ENCODE peak calls at places on chromosomes 1 and 21, in ten cellular contexts. X, I, O, N, D, Z, J, T, R and S are unnamed samples. For H3K4me1, the result is how much of the 10 kb centered on the place peaks cover.

GRCh38 chr1:70353641-70354331 is 736 bp downstream of the ANKRD13C start:
- DNase-seq in X (no peak), I (no peak), O (no peak), N (no peak), D (peak), Z (peak), J (peak), T (no peak), R (no peak), S (no peak)

GRCh38 chr1:53112861-53113260 is 29.6 kb downstream of the SLC1A7 start:
- DNase-seq in X (no peak), I (no peak), O (no peak), N (no peak), D (no peak), Z (no peak), J (no peak), T (no peak), R (no peak), S (no peak)

GRCh38 chr1:37765937-37766664 is 1.2 kb upstream of the EPHA10 start:
- DNase-seq in X (no peak), I (no peak), O (no peak), N (no peak), D (no peak), Z (no peak), J (no peak), T (peak), R (no peak), S (no peak)

GRCh38 chr21:28371713-28372112 is 621.0 kb downstream of the LTN1 start:
- DNase-seq in X (no peak), I (no peak), O (no peak), N (no peak), D (no peak), Z (no peak), J (no peak), T (no peak), R (no peak), S (no peak)

GRCh38 chr1:39501666-39502065 is 10.2 kb downstream of the BMP8A start:
- DNase-seq in X (no peak), I (no peak), O (peak), N (no peak), D (peak), Z (no peak), J (no peak), T (no peak), R (peak), S (no peak)

GRCh38 chr1:232901255-232901654 is 49.2 kb upstream of the NTPCR start:
- DNase-seq in X (no peak), I (no peak), O (no peak), N (no peak), D (no peak), Z (no peak), J (no peak), T (peak), R (no peak), S (no peak)

GRCh38 chr1:226671268-226671667 is 67.8 kb downstream of the ITPKB start:
- DNase-seq in X (no peak), I (no peak), O (no peak), N (no peak), D (no peak), Z (no peak), J (no peak), T (peak), R (no peak), S (no peak)

GRCh38 chr1:226681652-226682493 is 57.2 kb downstream of the ITPKB start:
- DNase-seq in X (no peak), I (no peak), O (no peak), N (no peak), D (no peak), Z (no peak), J (no peak), T (no peak), R (no peak), S (no peak)

GRCh38 chr1:84698718-84699117 is 8.5 kb upstream of the SSX2IP start:
- DNase-seq in X (no peak), I (no peak), O (no peak), N (no peak), D (peak), Z (no peak), J (peak), T (no peak), R (no peak), S (no peak)

GRCh38 chr1:206935491-206936067 is 10.7 kb downstream of the PIGR start:
- DNase-seq in X (no peak), I (no peak), O (no peak), N (no peak), D (no peak), Z (peak), J (peak), T (no peak), R (peak), S (no peak)

GRCh38 chr21:33682992-33683627 is 40.8 kb downstream of the ITSN1 start:
- DNase-seq in X (no peak), I (no peak), O (no peak), N (no peak), D (peak), Z (no peak), J (no peak), T (no peak), R (no peak), S (no peak)

GRCh38 chr1:30407862-30408580 is 315.4 kb downstream of the MATN1 start:
- DNase-seq in X (no peak), I (no peak), O (no peak), N (no peak), D (no peak), Z (no peak), J (no peak), T (no peak), R (peak), S (no peak)

GRCh38 chr1:106063510-106063909 is 993.0 kb upstream of the PRMT6 start:
- DNase-seq in X (no peak), I (no peak), O (no peak), N (no peak), D (no peak), Z (no peak), J (no peak), T (no peak), R (no peak), S (no peak)

GRCh38 chr1:110203021-110203661 is 7.0 kb upstream of the KCNC4 start:
- DNase-seq in X (no peak), I (peak), O (no peak), N (no peak), D (peak), Z (no peak), J (peak), T (peak), R (no peak), S (no peak)

GRCh38 chr1:208235983-208236761 is 8.0 kb downstream of the PLXNA2 start:
- DNase-seq in X (peak), I (peak), O (peak), N (peak), D (peak), Z (peak), J (peak), T (no peak), R (peak), S (peak)

GRCh38 chr1:10107985-10108663 is 75.4 kb downstream of the UBE4B start:
- DNase-seq in X (no peak), I (no peak), O (no peak), N (no peak), D (peak), Z (no peak), J (no peak), T (no peak), R (no peak), S (no peak)

DNA sequence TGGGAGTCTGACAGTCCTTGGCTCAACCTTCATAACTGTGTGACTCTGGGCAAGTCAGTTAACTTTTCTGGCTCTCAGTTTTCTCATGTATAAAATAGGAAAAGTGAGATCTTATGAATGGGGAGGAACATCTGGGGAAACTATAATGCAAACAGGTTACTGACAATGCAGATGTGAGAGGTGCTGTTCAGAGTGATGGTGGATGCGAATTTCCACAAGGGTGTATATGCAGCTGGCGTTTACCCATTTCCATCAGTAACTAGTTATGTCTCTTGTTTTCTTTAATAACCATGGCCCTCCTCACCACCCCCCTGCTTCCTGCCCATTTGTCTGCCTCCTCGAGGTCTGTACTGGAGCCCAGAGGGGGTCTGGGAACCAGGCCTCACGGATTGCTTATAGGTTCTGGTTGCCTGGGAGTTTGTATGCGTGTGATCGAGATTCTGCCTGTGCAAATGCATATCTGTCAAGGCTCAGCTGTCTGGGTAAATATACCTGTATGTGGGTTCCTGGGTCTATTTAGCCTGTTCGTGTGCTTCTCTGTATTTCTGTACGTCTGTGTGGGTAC is 44.4 kb downstream of the AHDC1 start:
- DNase-seq in X (no peak), I (no peak), O (no peak), N (no peak), D (no peak), Z (no peak), J (no peak), T (no peak), R (no peak), S (no peak)
- H3K4me1 ChIP-seq in X (under half), I (half or more), O (half or more), N (half or more), D (half or more), Z (half or more), J (half or more), T (under half), R (under half), S (half or more)

DNA sequence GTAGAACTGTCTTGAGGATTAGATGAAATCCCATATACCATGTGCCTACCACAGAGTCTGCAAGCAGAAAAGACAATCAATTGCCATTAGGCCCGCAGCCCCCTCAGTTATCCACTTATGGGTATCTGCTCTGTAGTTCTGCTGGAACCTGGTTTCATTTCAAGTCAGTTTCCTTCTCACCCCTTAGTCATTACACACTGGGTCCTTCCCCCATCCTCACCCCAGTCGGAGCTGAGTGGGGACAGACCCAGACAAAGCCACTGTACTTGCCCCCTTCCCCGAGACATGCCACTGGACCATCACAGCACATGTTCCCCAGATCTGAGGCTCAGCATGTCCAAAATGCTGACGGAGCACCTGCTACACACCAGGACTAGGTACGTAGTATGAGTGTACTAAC is 21.2 kb downstream of the PGLYRP3 start:
- DNase-seq in X (no peak), I (no peak), O (no peak), N (no peak), D (no peak), Z (no peak), J (no peak), T (no peak), R (no peak), S (no peak)
- H3K4me1 ChIP-seq in X (under half), I (under half), O (under half), N (under half), D (under half), Z (under half), J (under half), T (under half), R (under half), S (under half)

GRCh38 chr1:235014756-235015155 is 113.9 kb downstream of the TOMM20 start:
- DNase-seq in X (no peak), I (no peak), O (no peak), N (no peak), D (no peak), Z (no peak), J (no peak), T (no peak), R (no peak), S (no peak)

GRCh38 chr1:235015291-235015990 is 113.2 kb downstream of the TOMM20 start:
- DNase-seq in X (no peak), I (no peak), O (no peak), N (no peak), D (no peak), Z (no peak), J (no peak), T (no peak), R (no peak), S (no peak)

GRCh38 chr1:235011599-235012435 is 116.8 kb downstream of the TOMM20 start:
- DNase-seq in X (no peak), I (no peak), O (peak), N (peak), D (peak), Z (peak), J (peak), T (peak), R (peak), S (peak)

GRCh38 chr1:235012436-235013210 is 116.0 kb downstream of the TOMM20 start:
- DNase-seq in X (no peak), I (no peak), O (no peak), N (no peak), D (no peak), Z (no peak), J (no peak), T (no peak), R (no peak), S (no peak)

DNA sequence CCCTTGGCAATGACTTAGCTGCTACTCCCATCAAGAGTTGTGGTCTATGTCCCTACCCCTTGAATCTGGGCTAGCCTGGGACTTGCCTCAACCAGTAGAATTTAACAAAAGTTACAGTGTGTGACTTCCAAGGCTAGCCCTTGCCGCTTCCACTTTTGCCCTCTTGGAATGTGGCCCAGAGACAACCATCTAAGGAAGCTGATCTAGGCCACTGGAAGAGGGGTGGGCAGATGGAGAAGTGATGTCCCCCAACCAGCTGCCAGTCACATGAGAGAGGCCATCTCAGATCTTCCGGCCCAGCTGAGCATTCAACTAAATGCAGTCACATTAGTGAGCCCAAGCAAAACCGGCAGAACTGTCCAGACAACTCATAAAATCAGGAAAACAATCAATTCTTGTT is 115.1 kb downstream of the TOMM20 start:
- DNase-seq in X (no peak), I (peak), O (no peak), N (no peak), D (no peak), Z (no peak), J (no peak), T (no peak), R (no peak), S (peak)
- H3K4me1 ChIP-seq in X (under half), I (under half), O (under half), N (under half), D (under half), Z (under half), J (under half), T (half or more), R (under half), S (under half)

GRCh38 chr21:44965251-44966022 is 25.6 kb downstream of the SLX9 start:
- DNase-seq in X (no peak), I (no peak), O (no peak), N (no peak), D (peak), Z (peak), J (no peak), T (no peak), R (no peak), S (no peak)

GRCh38 chr21:44969066-44969649 is 29.3 kb downstream of the SLX9 start:
- DNase-seq in X (no peak), I (no peak), O (no peak), N (no peak), D (no peak), Z (peak), J (no peak), T (no peak), R (no peak), S (peak)

GRCh38 chr21:44967082-44968047 is 27.5 kb downstream of the SLX9 start:
- DNase-seq in X (no peak), I (no peak), O (no peak), N (no peak), D (no peak), Z (peak), J (no peak), T (no peak), R (no peak), S (no peak)

GRCh38 chr21:44964381-44964780 is 24.6 kb downstream of the SLX9 start:
- DNase-seq in X (no peak), I (no peak), O (no peak), N (no peak), D (no peak), Z (peak), J (no peak), T (no peak), R (no peak), S (no peak)

GRCh38 chr21:44966135-44967081 is 26.6 kb downstream of the SLX9 start:
- DNase-seq in X (peak), I (peak), O (no peak), N (peak), D (no peak), Z (peak), J (no peak), T (no peak), R (no peak), S (peak)
- H3K4me1 ChIP-seq in X (under half), I (under half), O (under half), N (half or more), D (under half), Z (half or more), J (under half), T (under half), R (under half), S (half or more)

GRCh38 chr1:117658676-117659075 is 52.8 kb downstream of the TENT5C start:
- DNase-seq in X (no peak), I (no peak), O (no peak), N (no peak), D (no peak), Z (no peak), J (no peak), T (peak), R (no peak), S (no peak)
- H3K4me1 ChIP-seq in X (under half), I (under half), O (under half), N (under half), D (under half), Z (under half), J (under half), T (half or more), R (under half), S (under half)

GRCh38 chr1:248788327-248788726 is 32.8 kb upstream of the LYPD8 start:
- DNase-seq in X (no peak), I (no peak), O (no peak), N (no peak), D (no peak), Z (no peak), J (no peak), T (no peak), R (no peak), S (no peak)
- H3K4me1 ChIP-seq in X (under half), I (under half), O (under half), N (under half), D (under half), Z (under half), J (under half), T (under half), R (under half), S (under half)